ENCODE peak calls at places on chromosomes 11 and 22, in four cellular contexts. N, I, Q and Y are unnamed samples.

GRCh38 chr22:41799486-41800347 is 762 bp upstream of the CCDC134 start:
- DNase-seq in Q (peak), I (peak), N (no peak), Y (no peak)

GRCh38 chr11:102468636-102469195 is 16.2 kb upstream of the TMEM123 start:
- DNase-seq in N (no peak), I (no peak), Q (no peak), Y (no peak)

GRCh38 chr11:4797212-4797611 is 7.0 kb downstream of the OR52R1 start:
- DNase-seq in I (no peak), N (no peak), Q (no peak), Y (no peak)

GRCh38 chr22:47382164-47382890 is 619.9 kb downstream of the TBC1D22A start:
- DNase-seq in Q (no peak), I (no peak), N (no peak), Y (no peak)

GRCh38 chr11:131864205-131864604 is 493.8 kb downstream of the NTM start:
- DNase-seq in Q (no peak), I (peak), N (no peak), Y (no peak)

GRCh38 chr22:28241637-28242290 is 322.7 kb upstream of the PITPNB start:
- DNase-seq in N (no peak), Q (no peak), I (no peak), Y (no peak)

GRCh38 chr22:48782817-48783511 is 1044.7 kb downstream of the BRD1 start:
- DNase-seq in Q (no peak), N (peak), I (no peak), Y (no peak)

GRCh38 chr11:98561877-98562395 is 458.8 kb upstream of the CNTN5 start:
- DNase-seq in Q (no peak), I (no peak), N (no peak), Y (no peak)

GRCh38 chr11:102837646-102838045 is 5.8 kb downstream of the MMP3 start:
- DNase-seq in N (no peak), I (no peak), Q (no peak), Y (no peak)

GRCh38 chr11:102341844-102342318 is 5.1 kb upstream of the BIRC2 start:
- DNase-seq in I (peak), Q (peak), N (peak), Y (peak)

GRCh38 chr11:128908391-128909246 is 17.5 kb downstream of the KCNJ5 start:
- DNase-seq in N (no peak), Q (peak), I (peak), Y (peak)